ENCODE peak calls at places on chromosome 7, in seven cellular contexts. Z, A, I, B, G, H and P are unnamed samples.

GRCh38 chr7:142925413-142925812 is 8.1 kb downstream of the TRPV5 start:
- DNase-seq in Z (peak), A (no peak), I (peak), B (no peak), G (peak), H (no peak), P (no peak)

GRCh38 chr7:76224695-76225094 is 23.0 kb downstream of the SRRM3 start:
- DNase-seq in Z (no peak), A (no peak), I (no peak), B (no peak), G (no peak), H (no peak), P (no peak)

GRCh38 chr7:68439897-68440296 is 1158.4 kb upstream of the AUTS2 start:
- DNase-seq in Z (no peak), A (no peak), I (no peak), B (no peak), G (no peak), H (no peak), P (no peak)

GRCh38 chr7:157943561-157943960 is 606.8 kb downstream of the DNAJB6 start:
- DNase-seq in Z (no peak), A (no peak), I (no peak), B (no peak), G (no peak), H (no peak), P (no peak)

GRCh38 chr7:8637322-8637721 is 203.9 kb downstream of the NXPH1 start:
- DNase-seq in Z (no peak), A (no peak), I (no peak), B (no peak), G (no peak), H (no peak), P (no peak)

GRCh38 chr7:1409555-1409954 is 49.7 kb downstream of the MICALL2 start:
- DNase-seq in Z (no peak), A (no peak), I (no peak), B (no peak), G (no peak), H (no peak), P (no peak)

GRCh38 chr7:40202851-40203250 is 68.0 kb downstream of the SUGCT start:
- DNase-seq in Z (no peak), A (no peak), I (no peak), B (no peak), G (peak), H (no peak), P (peak)

GRCh38 chr7:5036446-5036845 is 9.2 kb upstream of the RBAK start:
- DNase-seq in Z (no peak), A (no peak), I (no peak), B (no peak), G (no peak), H (no peak), P (no peak)

GRCh38 chr7:27189560-27190283 is 4.7 kb upstream of the HOXA11 start:
- DNase-seq in Z (peak), A (no peak), I (no peak), B (no peak), G (no peak), H (no peak), P (no peak)

GRCh38 chr7:16636533-16637173 is 8.9 kb downstream of the ANKMY2 start:
- DNase-seq in Z (no peak), A (no peak), I (no peak), B (peak), G (no peak), H (peak), P (no peak)

GRCh38 chr7:149822353-149822943 is 15.7 kb upstream of the ZNF862 start:
- DNase-seq in Z (no peak), A (no peak), I (no peak), B (no peak), G (no peak), H (no peak), P (no peak)

GRCh38 chr7:18792866-18793595 is 297.5 kb downstream of the HDAC9 start:
- DNase-seq in Z (no peak), A (no peak), I (no peak), B (peak), G (peak), H (peak), P (no peak)

GRCh38 chr7:33334349-33334748 is 205.0 kb downstream of the BBS9 start:
- DNase-seq in Z (peak), A (no peak), I (peak), B (peak), G (peak), H (peak), P (peak)

GRCh38 chr7:82562716-82563404 is 119.3 kb upstream of the CACNA2D1 start:
- DNase-seq in Z (no peak), A (no peak), I (no peak), B (peak), G (peak), H (peak), P (no peak)

GRCh38 chr7:115724400-115725056 is 306.0 kb downstream of the TFEC start:
- DNase-seq in Z (no peak), A (no peak), I (no peak), B (no peak), G (no peak), H (no peak), P (no peak)

GRCh38 chr7:23458044-23458443 is 12.2 kb downstream of the IGF2BP3 start:
- DNase-seq in Z (no peak), A (no peak), I (no peak), B (no peak), G (no peak), H (no peak), P (peak)

GRCh38 chr7:28596245-28596935 is 184.1 kb downstream of the CREB5 start:
- DNase-seq in Z (no peak), A (no peak), I (no peak), B (peak), G (no peak), H (no peak), P (no peak)
- H3K4ac ChIP-seq in Z (no peak), A (no peak), I (no peak), B (no peak), G (no peak), H (no peak), P (no peak)

GRCh38 chr7:131621652-131622051 is 65.2 kb upstream of the PODXL start:
- DNase-seq in Z (no peak), A (no peak), I (no peak), B (no peak), G (no peak), H (no peak), P (no peak)
- H3K27ac ChIP-seq in Z (no peak), A (no peak), I (no peak), B (no peak), G (no peak), H (no peak), P (no peak)

GRCh38 chr7:44048031-44048795 is 3.7 kb downstream of the DBNL start:
- DNase-seq in Z (peak), A (no peak), I (no peak), B (no peak), G (no peak), H (no peak), P (no peak)

GRCh38 chr7:44051611-44052220 is 7.2 kb downstream of the DBNL start:
- DNase-seq in Z (no peak), A (no peak), I (no peak), B (no peak), G (no peak), H (no peak), P (no peak)

GRCh38 chr7:44052771-44053365 is 8.4 kb downstream of the DBNL start:
- DNase-seq in Z (no peak), A (no peak), I (no peak), B (no peak), G (no peak), H (no peak), P (no peak)

GRCh38 chr7:44050915-44051560 is 6.5 kb downstream of the DBNL start:
- DNase-seq in Z (peak), A (no peak), I (no peak), B (no peak), G (no peak), H (no peak), P (no peak)

GRCh38 chr7:44050121-44050914 is 5.8 kb downstream of the DBNL start:
- DNase-seq in Z (peak), A (no peak), I (no peak), B (no peak), G (no peak), H (no peak), P (no peak)
- H3K4ac ChIP-seq in Z (no peak), A (no peak), I (no peak), B (no peak), G (no peak), H (no peak), P (no peak)

GRCh38 chr7:156547884-156548561 is 92.6 kb upstream of the RNF32 start:
- DNase-seq in Z (no peak), A (no peak), I (no peak), B (no peak), G (no peak), H (no peak), P (no peak)

GRCh38 chr7:156544199-156544598 is 96.4 kb upstream of the RNF32 start:
- DNase-seq in Z (no peak), A (no peak), I (no peak), B (no peak), G (no peak), H (no peak), P (no peak)

GRCh38 chr7:156543699-156544098 is 96.9 kb upstream of the RNF32 start:
- DNase-seq in Z (no peak), A (no peak), I (no peak), B (no peak), G (no peak), H (no peak), P (no peak)

GRCh38 chr7:156545989-156546388 is 94.6 kb upstream of the RNF32 start:
- DNase-seq in Z (no peak), A (no peak), I (no peak), B (no peak), G (no peak), H (no peak), P (no peak)

GRCh38 chr7:156544919-156545715 is 95.5 kb upstream of the RNF32 start:
- DNase-seq in Z (no peak), A (no peak), I (no peak), B (no peak), G (peak), H (no peak), P (no peak)
- H3K27ac ChIP-seq in Z (no peak), A (no peak), I (no peak), B (no peak), G (no peak), H (no peak), P (no peak)

GRCh38 chr7:50367570-50367969 is 63.1 kb downstream of the IKZF1 start:
- DNase-seq in Z (no peak), A (no peak), I (no peak), B (no peak), G (no peak), H (no peak), P (no peak)

GRCh38 chr7:50371551-50372021 is 67.1 kb downstream of the IKZF1 start:
- DNase-seq in Z (no peak), A (no peak), I (no peak), B (no peak), G (no peak), H (no peak), P (no peak)

GRCh38 chr7:50370884-50371283 is 66.4 kb downstream of the IKZF1 start:
- DNase-seq in Z (no peak), A (no peak), I (no peak), B (no peak), G (no peak), H (no peak), P (no peak)

GRCh38 chr7:50368366-50368765 is 63.9 kb downstream of the IKZF1 start:
- DNase-seq in Z (no peak), A (no peak), I (no peak), B (no peak), G (no peak), H (no peak), P (no peak)

GRCh38 chr7:50369408-50370026 is 65.0 kb downstream of the IKZF1 start:
- DNase-seq in Z (peak), A (peak), I (no peak), B (no peak), G (peak), H (peak), P (peak)
- H3K4ac ChIP-seq in Z (no peak), A (no peak), I (no peak), B (no peak), G (no peak), H (no peak), P (no peak)

GRCh38 chr7:20344396-20344795 is 13.7 kb downstream of the ITGB8 start:
- DNase-seq in Z (no peak), A (no peak), I (no peak), B (no peak), G (no peak), H (no peak), P (no peak)
- H3K27ac ChIP-seq in Z (no peak), A (no peak), I (no peak), B (no peak), G (no peak), H (no peak), P (no peak)

DNA sequence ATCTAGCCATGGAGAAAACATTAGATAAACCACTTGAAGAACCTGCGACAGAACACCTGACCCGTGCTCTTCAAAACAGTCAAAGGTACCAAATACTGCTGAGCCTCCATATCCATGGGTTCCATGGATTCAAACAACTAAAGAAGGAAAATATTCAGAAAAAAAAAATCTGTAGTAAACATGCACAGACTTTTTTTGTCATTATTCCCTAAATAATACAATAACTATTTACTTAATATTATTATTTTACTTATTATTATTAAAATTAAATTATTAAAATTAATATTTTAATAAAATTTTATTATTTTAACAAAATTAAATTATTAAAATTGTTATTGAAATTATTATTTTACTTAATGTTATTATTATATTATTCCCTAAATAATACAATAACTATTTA is 101.0 kb upstream of the PDE1C start:
- DNase-seq in Z (no peak), A (no peak), I (no peak), B (no peak), G (no peak), H (no peak), P (no peak)
- H3K4ac ChIP-seq in Z (no peak), A (no peak), I (no peak), B (no peak), G (no peak), H (no peak), P (no peak)

DNA sequence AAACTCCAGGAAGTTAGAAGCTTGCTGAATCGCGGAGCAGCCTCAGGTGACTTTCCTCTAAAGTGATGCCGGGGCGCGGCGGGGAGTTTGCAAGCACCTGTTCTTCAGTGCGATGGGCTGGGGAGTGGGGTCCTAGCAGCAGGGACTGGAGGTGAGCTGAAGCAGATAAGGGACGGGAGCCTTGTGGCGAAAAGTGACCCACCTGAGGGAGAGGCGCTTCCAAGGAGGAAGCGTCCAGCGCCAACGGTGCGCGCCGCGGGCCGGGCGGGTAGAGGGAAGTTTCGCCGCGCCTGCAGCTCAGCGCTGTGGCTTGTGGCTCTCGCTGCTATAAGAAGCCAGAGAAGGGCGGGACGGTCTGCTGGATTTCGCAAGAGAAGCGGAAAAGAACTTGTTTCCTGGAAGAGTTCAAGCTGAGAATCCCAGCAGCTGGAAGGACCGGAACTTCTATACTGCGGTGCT is at the start of gene STEAP4:
- DNase-seq in Z (peak), A (peak), I (peak), B (peak), G (peak), H (peak), P (peak)
- H3K27ac ChIP-seq in Z (no peak), A (no peak), I (no peak), B (no peak), G (no peak), H (no peak), P (no peak)